ENCODE peak calls at places on chromosomes 7 and 10, in ten cellular contexts. T is central memory CD4-positive, alpha-beta T cell; W is stimulated activated CD8-positive, alpha-beta memory T cell treated with anti-CD3 and anti-CD28 coated beads, Interleukin-15, amount 100 ng/mL, for 24 hours; F is osteocyte; L is naive B cell; G is HFF-Myc; V is A549; E is ureter; J is stimulated activated CD4-positive, alpha-beta T cell treated with anti-CD3 and anti-CD28 coated beads, Interleukin-2, amount 100 ng/mL, for 48 hours; Q is Daoy. P is an unnamed sample.

GRCh38 chr7:151383638-151384351 is 26.0 kb downstream of the WDR86 start:
- DNase-seq in L (no peak), Q (no peak), F (no peak), W (no peak), V (no peak), E (no peak), G (no peak), T (no peak), J (no peak), P (no peak)

GRCh38 chr7:67407351-67407750 is 410.7 kb downstream of the TYW1 start:
- DNase-seq in W (no peak), J (no peak), F (no peak), L (no peak), Q (no peak), E (no peak), T (no peak), V (no peak), G (no peak), P (no peak)

GRCh38 chr7:22647451-22648257 is 79.3 kb upstream of the IL6 start:
- DNase-seq in Q (peak), V (no peak), L (no peak), G (peak), T (no peak), E (no peak), F (no peak), J (no peak), W (no peak), P (peak)

GRCh38 chr10:36489181-36489927 is 636.0 kb upstream of the ANKRD30A start:
- DNase-seq in L (no peak), T (no peak), W (no peak), V (no peak), F (no peak), G (no peak), Q (peak), J (no peak), E (no peak), P (no peak)

GRCh38 chr7:158471716-158472115 is 115.9 kb downstream of the PTPRN2 start:
- DNase-seq in F (no peak), J (no peak), T (no peak), V (no peak), G (no peak), E (no peak), L (no peak), Q (no peak), W (no peak), P (no peak)

GRCh38 chr10:59950105-59950504 is 43.7 kb upstream of the CCDC6 start:
- DNase-seq in E (no peak), F (no peak), Q (no peak), J (no peak), V (no peak), L (no peak), G (no peak), T (no peak), W (no peak), P (no peak)

GRCh38 chr10:29424017-29424416 is 135.1 kb downstream of the LYZL1 start:
- DNase-seq in Q (no peak), F (no peak), V (no peak), T (no peak), G (no peak), W (no peak), J (no peak), L (no peak), E (no peak), P (no peak)

GRCh38 chr7:7957513-7957912 is 11.1 kb upstream of the GLCCI1 start:
- DNase-seq in V (no peak), J (no peak), L (no peak), G (no peak), F (no peak), E (no peak), T (no peak), W (no peak), Q (no peak), P (no peak)

GRCh38 chr7:128236924-128237586 is 4.0 kb upstream of the LEP start:
- DNase-seq in T (no peak), W (no peak), F (no peak), L (no peak), V (peak), J (no peak), E (peak), G (peak), Q (peak), P (peak)

GRCh38 chr10:82148764-82149163 is 273.8 kb downstream of the NRG3 start:
- DNase-seq in T (no peak), Q (no peak), F (no peak), G (no peak), W (no peak), L (no peak), E (no peak), J (no peak), V (no peak), P (peak)

GRCh38 chr7:148319316-148319808 is 271.2 kb upstream of the C7orf33 start:
- DNase-seq in T (no peak), F (no peak), Q (no peak), J (no peak), W (no peak), E (no peak), G (no peak), V (no peak), L (no peak), P (no peak)

GRCh38 chr7:68009716-68010115 is 1013.1 kb downstream of the TYW1 start:
- DNase-seq in E (no peak), V (no peak), L (no peak), J (no peak), T (no peak), G (no peak), W (no peak), Q (no peak), F (no peak), P (peak)

GRCh38 chr10:4127518-4128315 is 342.7 kb upstream of the KLF6 start:
- DNase-seq in V (no peak), T (no peak), Q (no peak), F (no peak), L (peak), G (no peak), J (no peak), E (peak), W (no peak), P (no peak)

GRCh38 chr10:91590904-91591791 is 41.7 kb downstream of the PPP1R3C start:
- DNase-seq in Q (peak), T (no peak), W (no peak), V (peak), J (no peak), L (no peak), G (peak), F (no peak), E (no peak), P (peak)

GRCh38 chr10:52774600-52775106 is 2.1 kb upstream of the MBL2 start:
- DNase-seq in J (no peak), W (no peak), T (no peak), Q (no peak), G (no peak), V (no peak), L (no peak), F (peak), E (no peak), P (no peak)

GRCh38 chr7:121041516-121042148 is 53.1 kb downstream of the CPED1 start:
- DNase-seq in T (no peak), W (no peak), Q (peak), V (no peak), G (no peak), J (no peak), F (no peak), L (no peak), E (no peak), P (no peak)

GRCh38 chr10:78335691-78336401 is 302.2 kb downstream of the RPS24 start:
- DNase-seq in E (peak), J (no peak), Q (peak), F (peak), L (no peak), T (no peak), V (no peak), W (no peak), G (no peak), P (peak)

GRCh38 chr7:51082096-51082840 is 234.3 kb downstream of the COBL start:
- DNase-seq in G (no peak), L (no peak), T (no peak), W (no peak), J (no peak), V (no peak), E (no peak), Q (no peak), F (peak), P (no peak)

GRCh38 chr7:151837285-151838042 is 39.5 kb downstream of the PRKAG2 start:
- DNase-seq in T (no peak), V (no peak), Q (peak), F (no peak), W (no peak), J (no peak), L (no peak), G (no peak), E (no peak), P (no peak)